ENCODE peak calls at places on chromosomes 11 and 22, in nine cellular contexts. Z is hepatocyte, Q is fibroblast of lung, N is esophagus squamous epithelium, C is right atrium auricular region, V is bronchial epithelial cell, J is gastrocnemius medialis, T is tibial artery, R is left ventricle myocardium inferior. W is an unnamed sample.

GRCh38 chr22:49904040-49904369 is 14.2 kb downstream of the ALG12 start:
- DNase-seq in R (no peak), C (no peak), V (no peak), N (no peak), Z (no peak), Q (no peak), T (no peak), J (no peak), W (no peak)

GRCh38 chr22:19680911-19681862 is 33.1 kb upstream of the SEPTIN5 start:
- DNase-seq in J (no peak), R (no peak), V (no peak), T (no peak), N (no peak), Q (no peak), C (no peak), Z (no peak), W (no peak)

GRCh38 chr11:12485328-12485727 is 108.0 kb downstream of the PARVA start:
- DNase-seq in Q (no peak), R (no peak), C (no peak), Z (no peak), N (no peak), J (no peak), T (no peak), V (no peak), W (no peak)

GRCh38 chr11:46277313-46277622 is 194 bp upstream of the CREB3L1 start:
- DNase-seq in T (peak), R (no peak), Z (peak), C (no peak), V (no peak), J (no peak), N (no peak), Q (peak), W (no peak)

GRCh38 chr11:129280027-129280811 is 88.1 kb upstream of the ARHGAP32 start:
- DNase-seq in C (no peak), J (no peak), Z (no peak), N (no peak), V (peak), Q (peak), T (no peak), R (no peak), W (no peak)

GRCh38 chr11:68653486-68654430 is 30.6 kb upstream of the GAL start:
- DNase-seq in Z (no peak), Q (no peak), C (no peak), T (no peak), V (no peak), R (no peak), N (no peak), J (no peak), W (no peak)

GRCh38 chr11:559712-560304 is 730 bp downstream of the LMNTD2 start:
- DNase-seq in C (no peak), N (no peak), R (no peak), Q (no peak), J (no peak), T (no peak), V (no peak), Z (no peak), W (no peak)

GRCh38 chr11:118415739-118416068 is 14.3 kb downstream of the ATP5MG start:
- DNase-seq in R (no peak), Z (peak), N (no peak), T (peak), V (peak), C (no peak), J (peak), Q (peak), W (no peak)

GRCh38 chr11:7004482-7004881 is 15.7 kb downstream of the ZNF214 start:
- DNase-seq in Z (no peak), T (peak), N (no peak), V (peak), Q (peak), C (no peak), J (no peak), R (no peak), W (no peak)

DNA sequence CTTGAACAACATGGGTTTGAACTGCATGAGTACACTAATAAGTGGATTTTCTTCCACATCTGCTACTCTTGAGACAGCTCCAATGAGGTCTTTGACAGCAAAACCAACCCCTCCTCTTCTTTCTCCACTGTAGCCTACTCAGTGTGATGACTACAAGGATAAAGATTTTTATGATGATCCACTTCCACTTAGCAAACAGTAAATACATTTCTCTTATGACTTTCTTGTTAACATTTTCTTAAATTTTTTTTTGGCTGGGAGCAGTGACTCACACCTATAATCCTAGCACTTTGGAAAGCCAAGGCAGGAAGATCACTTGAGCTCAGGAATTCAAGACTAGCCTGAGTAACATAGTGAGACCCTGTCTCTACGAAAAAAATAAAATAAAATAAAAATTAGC is 9.9 kb upstream of the EIF4G2 start:
- DNase-seq in T (no peak), C (no peak), Q (peak), R (no peak), N (no peak), Z (peak), J (no peak), V (peak), W (no peak)
- H3K4me3 ChIP-seq in T (no peak), C (no peak), Q (no peak), R (no peak), N (no peak), Z (no peak), J (no peak), V (no peak), W (no peak)

GRCh38 chr11:27720277-27720830 is 20.1 kb upstream of the BDNF start:
- DNase-seq in C (no peak), T (no peak), Q (peak), V (peak), R (no peak), Z (peak), J (no peak), N (no peak), W (no peak)
- TF ChIP-seq CTCF in C (no peak), T (no peak), Q (peak), V (peak), R (no peak), Z (peak), J (no peak), N (no peak), W (no peak)

DNA sequence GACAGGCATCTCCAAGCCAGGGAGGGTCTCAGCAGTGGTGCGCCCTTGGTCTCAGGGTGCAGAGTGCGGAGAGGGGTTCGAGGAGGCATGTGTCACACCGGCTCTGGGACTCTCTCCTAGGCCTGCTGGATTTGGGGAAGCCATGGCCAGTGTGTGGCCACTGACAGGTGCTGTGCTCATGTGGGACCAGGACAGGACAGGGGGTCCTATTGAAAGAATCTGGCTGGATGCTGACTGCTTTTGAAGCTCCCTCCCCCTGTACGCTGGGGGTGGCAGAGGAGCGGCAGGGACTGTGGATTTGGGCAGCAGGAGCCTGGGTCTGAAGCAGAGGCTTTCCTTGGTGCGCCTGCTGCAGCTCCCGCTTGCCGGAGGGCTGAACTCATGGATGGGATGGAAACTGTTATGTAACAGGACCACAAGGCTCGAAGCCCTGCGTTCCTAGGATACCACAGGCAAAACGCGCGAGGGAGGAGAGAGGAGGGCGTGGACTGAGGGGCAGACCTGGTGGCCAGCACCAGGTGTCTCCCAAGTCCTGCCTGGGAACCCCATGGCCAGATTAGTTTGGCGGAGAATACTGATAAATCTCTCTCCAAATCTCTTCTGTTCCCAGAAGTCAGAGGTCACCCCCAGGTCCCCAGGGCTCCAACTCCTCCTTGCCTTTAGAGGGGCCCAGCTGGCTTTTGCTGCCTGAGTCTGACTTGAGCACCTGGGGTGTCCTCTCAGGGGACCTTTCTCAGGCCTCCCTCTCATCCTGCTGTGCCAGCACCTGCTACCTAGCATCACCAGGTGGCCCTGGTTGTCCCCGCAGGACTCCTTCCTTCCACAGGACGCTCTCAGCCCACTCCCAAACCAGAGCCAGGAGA is 13.8 kb upstream of the TEF start:
- DNase-seq in Z (peak), N (no peak), C (peak), J (peak), Q (peak), R (peak), V (peak), T (peak), W (no peak)
- H3K4me3 ChIP-seq in Z (no peak), N (peak), C (peak), J (peak), Q (peak), R (peak), V (peak), T (peak), W (peak)

DNA sequence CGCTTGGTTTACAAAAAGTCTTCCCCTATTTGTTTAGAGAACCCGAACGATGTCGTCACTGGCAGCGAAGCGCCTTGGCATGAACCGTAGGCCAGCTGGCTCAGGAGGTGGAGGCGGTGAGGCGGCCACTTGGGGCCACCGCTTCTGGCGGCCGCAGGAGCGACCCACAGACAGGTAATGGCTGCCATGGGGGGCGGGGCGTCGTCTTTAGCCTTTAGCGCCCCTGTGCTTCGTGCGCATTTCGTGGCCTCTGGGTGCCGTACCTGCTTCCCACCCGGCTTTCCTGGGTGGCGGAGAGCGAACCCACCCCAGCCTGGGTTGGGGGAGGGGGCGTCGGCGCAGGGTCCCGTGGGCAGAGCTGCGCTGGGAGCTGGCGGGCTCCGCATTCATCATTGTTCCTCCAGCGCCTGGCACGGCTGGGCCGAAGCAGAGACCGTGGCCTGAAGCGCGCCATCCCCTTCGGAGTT is 470 bp upstream of the OSBP2 start:
- DNase-seq in Q (peak), N (no peak), R (peak), J (peak), Z (peak), T (no peak), V (peak), C (no peak), W (peak)
- TF ChIP-seq CTCF in Q (no peak), N (no peak), R (no peak), J (no peak), Z (no peak), T (no peak), V (no peak), C (no peak), W (no peak)

GRCh38 chr22:38244106-38244505 is 28.7 kb downstream of the TMEM184B start:
- DNase-seq in R (no peak), V (peak), Z (no peak), J (no peak), N (no peak), Q (no peak), T (no peak), C (no peak), W (no peak)
- H3K4me3 ChIP-seq in R (no peak), V (no peak), Z (no peak), J (no peak), N (no peak), Q (no peak), T (no peak), C (no peak), W (no peak)